ENCODE peak calls at places on chromosomes 3 and 15, in six cellular contexts. F is neural progenitor cell, M is mammary epithelial cell, U is H1, H is fibroblast of lung, A is PC-9. G is an unnamed sample.

GRCh38 chr15:90033448-90033847 is 32.3 kb downstream of the ZNF710 start:
- DNase-seq in F (no peak), M (no peak), U (no peak), H (no peak), A (no peak), G (no peak)

GRCh38 chr3:17632401-17633100 is 109.9 kb downstream of the TBC1D5 start:
- DNase-seq in F (no peak), M (peak; percentile 65), U (no peak), H (peak; percentile 85), A (no peak), G (peak; percentile 83)

GRCh38 chr3:151971814-151972579 is 98.6 kb downstream of the SUCNR1 start:
- DNase-seq in F (no peak), M (no peak), U (no peak), H (no peak), A (no peak), G (no peak)

GRCh38 chr3:83233715-83234114 is 1472.3 kb upstream of the GBE1 start:
- DNase-seq in F (no peak), M (no peak), U (no peak), H (no peak), A (no peak), G (no peak)

GRCh38 chr3:10926441-10926830 is 66.1 kb upstream of the SLC6A1 start:
- DNase-seq in F (no peak), M (no peak), U (peak; percentile 33), H (no peak), A (no peak), G (no peak)

GRCh38 chr3:95725770-95726169 is 1088.6 kb upstream of the EPHA6 start:
- DNase-seq in F (no peak), M (no peak), U (no peak), H (no peak), A (no peak), G (no peak)

GRCh38 chr3:195064300-195064931 is 206.5 kb downstream of the XXYLT1 start:
- DNase-seq in F (no peak), M (no peak), U (no peak), H (no peak), A (no peak), G (no peak)

GRCh38 chr3:143135150-143135549 is 15.6 kb downstream of the CHST2 start:
- DNase-seq in F (no peak), M (peak; percentile 89), U (no peak), H (peak; percentile 99), A (peak; percentile 41), G (peak; percentile 97)

GRCh38 chr3:140931016-140931454 is 10.6 kb upstream of the SLC25A36 start:
- DNase-seq in F (peak; percentile 65), M (no peak), U (peak; percentile 77), H (no peak), A (no peak), G (peak; percentile 44)

GRCh38 chr3:182464513-182465145 is 328.7 kb upstream of the ATP11B start:
- DNase-seq in F (peak; percentile 69), M (no peak), U (no peak), H (no peak), A (no peak), G (no peak)

GRCh38 chr3:181709537-181710279 is 2.0 kb upstream of the SOX2 start:
- DNase-seq in F (peak; percentile 91), M (peak; percentile 40), U (peak; percentile 94), H (peak; percentile 61), A (peak; percentile 48), G (peak; percentile 69)

GRCh38 chr3:150253622-150254021 is 154.5 kb upstream of the TSC22D2 start:
- DNase-seq in F (no peak), M (peak; percentile 31), U (no peak), H (no peak), A (no peak), G (no peak)

GRCh38 chr3:27422617-27423016 is 53.4 kb upstream of the NEK10 start:
- DNase-seq in F (no peak), M (no peak), U (no peak), H (no peak), A (no peak), G (no peak)

GRCh38 chr3:196979545-196979944 is 10.9 kb upstream of the PIGZ start:
- DNase-seq in F (no peak), M (no peak), U (no peak), H (peak; percentile 33), A (no peak), G (peak; percentile 83)

GRCh38 chr3:113589971-113590370 is 57.6 kb downstream of the SIDT1 start:
- DNase-seq in F (no peak), M (no peak), U (no peak), H (no peak), A (no peak), G (no peak)

GRCh38 chr3:65908588-65908987 is 130.1 kb downstream of the MAGI1 start:
- DNase-seq in F (no peak), M (no peak), U (no peak), H (no peak), A (no peak), G (no peak)

GRCh38 chr3:80424951-80425350 is 657.2 kb upstream of the ROBO1 start:
- DNase-seq in F (no peak), M (no peak), U (no peak), H (no peak), A (no peak), G (no peak)

GRCh38 chr15:100114526-100114925 is 227.2 kb downstream of the ADAMTS17 start:
- DNase-seq in F (peak; percentile 70), M (no peak), U (no peak), H (peak; percentile 87), A (no peak), G (no peak)

GRCh38 chr3:184314700-184315505 is 497 bp downstream of the EIF4G1 start:
- DNase-seq in F (peak; percentile 80), M (peak; percentile 66), U (peak; percentile 69), H (peak; percentile 77), A (peak; percentile 70), G (peak; percentile 90)

GRCh38 chr3:158991146-158991705 is 189.4 kb downstream of the MFSD1 start:
- DNase-seq in F (peak; percentile 25), M (peak; percentile 49), U (peak; percentile 71), H (no peak), A (peak; percentile 50), G (no peak)

GRCh38 chr3:132289311-132289710 is 27.9 kb upstream of the ACP3 start:
- DNase-seq in F (no peak), M (no peak), U (no peak), H (peak; percentile 11), A (no peak), G (peak; percentile 32)

GRCh38 chr3:192827863-192828594 is 89.6 kb downstream of the MB21D2 start:
- DNase-seq in F (no peak), M (no peak), U (no peak), H (no peak), A (no peak), G (no peak)
- H3K79me2 ChIP-seq in F (no peaks in the 10 kb centered on the region), M (peaks cover 4% of the 10 kb centered on the region), U (peaks cover 3% of the 10 kb centered on the region), H (peaks cover 9% of the 10 kb centered on the region), A (no peaks in the 10 kb centered on the region), G (peaks cover 84% of the 10 kb centered on the region)

GRCh38 chr15:97791824-97792792 is 168.4 kb upstream of the ARRDC4 start:
- DNase-seq in F (peak; percentile 21), M (no peak), U (peak; percentile 56), H (peak; percentile 6), A (no peak), G (no peak)
- H3K4me2 ChIP-seq in F (no peak overlapping the region), M (no peak overlapping the region), U (no peak overlapping the region), H (no peak overlapping the region), A (no peak overlapping the region), G (no peak overlapping the region)

DNA sequence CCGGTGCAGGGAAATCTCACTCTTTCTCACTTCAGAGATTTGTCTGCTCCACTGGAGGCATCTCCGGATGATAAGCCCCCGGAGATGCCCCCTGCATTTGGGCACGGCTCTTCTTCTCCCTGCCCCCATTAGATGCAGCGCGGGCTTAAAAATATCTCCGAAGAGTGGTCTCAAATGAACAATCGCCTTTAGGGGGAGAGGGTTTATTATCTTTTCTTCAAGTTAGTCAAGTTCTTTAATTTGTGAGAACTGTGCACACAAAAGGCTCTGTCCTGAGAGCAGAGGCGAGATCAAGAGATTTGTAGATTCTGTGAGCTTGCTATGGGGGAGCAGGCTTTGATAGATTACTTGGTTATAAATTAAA is 645 bp upstream of the PRTG start:
- DNase-seq in F (no peak), M (no peak), U (no peak), H (no peak), A (no peak), G (no peak)
- TF ChIP-seq EZH2 in F (no peak), M (no peak), U (no peak), H (no peak), A (no peak), G (peak; percentile 37)

DNA sequence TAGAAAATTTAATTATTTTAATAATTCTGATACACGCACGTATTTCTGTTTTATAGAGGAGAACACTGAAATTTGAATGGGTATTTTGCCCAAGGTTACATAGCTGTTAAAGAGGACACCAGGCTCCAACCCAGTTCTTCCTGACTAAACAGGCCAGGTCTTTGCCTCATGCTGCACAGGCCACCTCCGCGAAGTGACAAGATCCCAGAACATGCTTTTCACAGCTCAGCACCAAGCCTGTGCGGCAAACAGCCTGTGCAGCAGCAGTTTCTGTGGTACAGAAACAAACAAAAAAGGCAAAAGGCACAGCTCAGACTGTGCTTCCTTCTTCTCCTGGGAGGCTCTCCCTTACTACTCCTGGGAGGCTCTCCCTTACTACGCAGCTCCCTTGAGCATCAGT is 6.5 kb downstream of the FOXL2 start:
- DNase-seq in F (no peak), M (no peak), U (no peak), H (no peak), A (no peak), G (no peak)
- H3K79me2 ChIP-seq in F (no peaks in the 10 kb centered on the region), M (no peaks in the 10 kb centered on the region), U (no peaks in the 10 kb centered on the region), H (no peaks in the 10 kb centered on the region), A (no peaks in the 10 kb centered on the region), G (no peaks in the 10 kb centered on the region)

GRCh38 chr3:174957081-174957480 is 97.9 kb downstream of the NAALADL2 start:
- DNase-seq in F (no peak), M (no peak), U (no peak), H (peak; percentile 40), A (no peak), G (peak; percentile 38)
- H3K4me2 ChIP-seq in F (no peak overlapping the region), M (peak overlapping the region; percentile 65), U (no peak overlapping the region), H (no peak overlapping the region), A (no peak overlapping the region), G (peak overlapping the region; percentile 49)

DNA sequence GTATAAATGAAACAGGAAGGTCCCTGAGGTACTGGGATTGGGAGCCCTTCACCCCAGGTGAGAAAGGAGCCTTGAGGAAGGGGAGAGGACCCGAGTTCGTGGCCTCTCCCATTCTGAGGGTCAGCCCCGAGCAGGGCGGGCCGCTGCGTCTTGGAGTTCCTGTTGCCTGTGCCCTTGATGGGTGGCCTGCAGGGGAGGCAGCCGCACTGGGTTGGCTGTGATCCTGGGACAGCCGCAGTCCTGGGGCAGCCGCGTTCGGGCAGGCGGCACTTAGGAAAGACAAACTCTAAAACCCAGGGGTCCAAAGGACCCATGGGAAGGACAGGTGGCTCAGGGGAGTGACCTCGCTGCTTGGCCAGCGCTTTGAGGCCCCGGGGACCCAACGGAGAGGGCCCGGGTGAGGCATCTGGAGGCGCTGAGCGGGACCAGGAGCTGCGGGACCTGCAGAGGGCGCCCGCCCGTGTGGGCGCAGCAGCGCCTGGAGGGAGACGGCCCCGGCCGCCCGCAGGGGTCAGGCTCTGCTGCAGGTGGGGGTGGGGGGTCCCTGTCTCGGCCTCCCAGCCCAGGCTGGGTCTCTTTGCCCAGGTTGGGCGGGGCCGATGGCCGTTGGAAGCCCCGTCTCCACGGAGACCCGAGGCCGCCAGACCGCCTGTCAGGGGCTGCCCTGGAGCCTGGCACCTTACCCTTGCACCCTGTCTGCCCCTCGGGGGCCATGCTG is 65.1 kb downstream of the HMCES start:
- DNase-seq in F (peak; percentile 77), M (no peak), U (peak; percentile 85), H (peak; percentile 27), A (no peak), G (peak; percentile 71)
- TF ChIP-seq EZH2 in F (no peak), M (no peak), U (no peak), H (no peak), A (no peak), G (no peak)

G was measured in GM23248.